ENCODE peak calls at places on chromosomes 16 and 17, in five cellular contexts. C is astrocyte of the cerebellum, B is psoas muscle, A is mammary epithelial cell, V is upper lobe of left lung. Z is an unnamed sample.

GRCh38 chr17:2033128-2033527 is 3.2 kb downstream of the DPH1 start:
- DNase-seq in C (no peak), B (no peak), A (no peak), V (no peak), Z (no peak)

GRCh38 chr17:52790359-52790955 is 631.9 kb upstream of the CA10 start:
- DNase-seq in C (no peak), B (no peak), A (no peak), V (no peak), Z (no peak)

GRCh38 chr17:81935709-81936084 is 1.4 kb downstream of the PYCR1 start:
- DNase-seq in C (no peak), B (no peak), A (no peak), V (peak), Z (no peak)

GRCh38 chr17:65395924-65396323 is 165.5 kb downstream of the AXIN2 start:
- DNase-seq in C (no peak), B (no peak), A (no peak), V (no peak), Z (no peak)

GRCh38 chr17:13086142-13086769 is 68.4 kb upstream of the ELAC2 start:
- DNase-seq in C (no peak), B (no peak), A (no peak), V (no peak), Z (peak)

GRCh38 chr16:84700518-84701277 is 898 bp downstream of the USP10 start:
- DNase-seq in C (no peak), B (no peak), A (peak), V (no peak), Z (peak)

GRCh38 chr17:56596741-56597494 is 3.4 kb downstream of the NOG start:
- DNase-seq in C (no peak), B (peak), A (no peak), V (peak), Z (no peak)

GRCh38 chr16:88983771-88984687 is 7.0 kb upstream of the CBFA2T3 start:
- DNase-seq in C (no peak), B (no peak), A (no peak), V (peak), Z (no peak)

DNA sequence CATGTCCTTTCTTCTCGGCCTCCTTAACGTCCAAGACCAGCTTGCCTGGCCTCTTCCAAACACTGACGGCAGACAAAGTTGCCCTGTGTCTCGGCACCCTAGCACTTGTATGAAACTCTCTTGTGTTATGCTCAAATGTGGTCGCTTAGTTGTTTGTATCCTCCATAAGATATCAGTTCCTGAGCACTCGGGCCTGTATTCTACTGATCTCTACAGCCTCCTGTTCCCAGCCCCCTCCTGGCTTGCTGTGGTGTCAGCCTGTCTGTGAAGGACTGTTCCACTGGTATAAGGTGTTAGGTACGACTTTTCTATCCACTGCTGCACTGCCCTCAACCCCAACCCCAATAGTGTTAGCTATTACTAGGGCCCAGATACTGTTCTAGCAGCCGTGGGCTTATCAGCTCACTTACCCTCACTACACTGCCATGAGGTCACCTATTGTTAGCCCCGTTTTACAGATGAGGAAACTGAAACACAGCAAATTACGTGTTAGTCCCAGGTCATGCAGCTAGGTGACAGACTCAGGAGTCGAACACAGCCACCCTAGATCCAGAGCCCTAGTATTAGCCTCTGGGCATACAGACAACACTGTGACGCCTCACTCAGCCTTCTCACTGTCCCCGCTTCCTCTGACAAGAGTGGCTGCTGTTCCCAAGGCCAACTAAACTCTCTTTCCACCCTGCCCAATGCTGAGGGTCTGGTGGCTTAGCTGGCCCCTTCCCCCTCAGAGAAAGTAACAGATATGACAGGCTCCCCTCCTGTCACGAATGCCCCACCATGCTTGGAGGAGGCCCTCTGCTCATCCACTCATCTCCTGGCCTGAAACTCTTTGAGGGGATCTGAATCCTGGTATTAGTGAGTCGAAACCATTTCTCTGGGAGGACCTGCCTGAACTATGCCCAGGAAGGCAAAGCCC is 25.6 kb upstream of the ZNF652 start:
- DNase-seq in C (no peak), B (no peak), A (no peak), V (no peak), Z (no peak)
- H3K4me3 ChIP-seq in C (no peak), B (no peak), A (no peak), V (no peak), Z (no peak)

DNA sequence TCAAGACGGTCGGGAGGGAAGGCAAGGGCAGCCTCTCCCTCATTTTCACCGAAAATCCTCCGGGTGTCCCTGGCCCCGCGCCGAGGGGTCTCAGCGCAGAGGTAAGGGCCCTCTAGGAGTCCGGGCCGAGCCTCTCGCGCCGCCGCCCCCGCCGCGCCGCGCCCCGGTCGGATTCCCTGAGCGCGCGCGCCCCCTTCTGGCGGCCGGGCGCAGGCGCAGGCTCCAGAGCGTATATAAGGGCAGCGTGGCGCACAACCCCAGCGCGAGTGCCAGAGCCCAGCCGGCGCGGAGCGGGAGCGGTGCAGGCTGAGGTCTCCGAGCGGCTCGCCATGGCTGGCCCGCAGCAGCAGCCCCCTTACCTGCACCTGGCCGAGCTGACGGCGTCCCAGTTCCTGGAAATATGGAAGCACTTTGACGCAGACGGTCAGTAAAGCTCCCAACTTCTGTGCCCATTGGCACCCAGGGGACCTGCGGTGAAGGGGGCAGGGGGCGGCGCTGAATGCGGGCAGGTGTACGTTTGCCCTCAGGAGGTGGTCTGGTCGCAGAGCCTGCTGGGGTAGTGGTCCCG is at the start of gene CALB2:
- DNase-seq in C (peak), B (peak), A (peak), V (peak), Z (peak)
- TF ChIP-seq CTCF in C (peak), B (peak), A (peak), V (peak), Z (peak)

DNA sequence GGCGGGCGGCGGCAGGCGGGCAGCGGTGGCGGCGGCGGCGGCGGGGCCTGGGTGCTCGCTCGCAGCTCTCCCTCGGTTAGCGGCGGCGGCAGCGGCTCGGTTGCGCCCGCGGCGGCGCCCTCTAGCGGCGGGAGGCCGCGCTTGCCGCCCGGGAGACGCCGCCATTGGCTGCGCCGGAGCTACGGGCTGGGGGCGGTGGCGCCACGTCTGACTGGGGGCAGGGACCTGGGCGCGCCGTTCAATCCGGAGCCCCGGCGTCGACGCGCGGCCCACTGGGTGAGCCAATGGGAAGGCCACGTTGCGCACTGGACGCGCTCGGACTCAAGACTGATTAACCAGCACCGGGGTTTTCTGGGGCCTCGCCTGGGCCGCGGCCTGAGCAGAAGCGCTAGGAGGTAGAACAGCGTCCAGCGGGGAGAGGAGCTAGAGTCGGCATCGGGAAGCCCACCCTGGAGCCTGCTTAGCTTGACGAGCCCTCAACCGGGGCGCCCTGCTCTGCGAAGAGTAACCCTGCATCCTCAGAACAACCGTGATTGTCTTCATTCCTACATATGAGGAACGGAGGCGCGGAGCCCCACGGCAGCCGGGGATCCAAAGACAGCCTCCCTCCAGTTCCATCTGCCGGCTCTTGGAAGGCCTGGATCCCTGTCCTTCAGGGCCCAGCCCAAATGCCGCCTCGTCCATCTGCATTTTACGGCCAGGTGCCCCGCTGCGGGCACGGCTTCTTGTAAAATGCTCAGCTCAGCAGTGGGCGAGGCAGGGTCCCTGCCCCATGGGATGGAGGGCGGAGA is at the start of gene ZC3H7A:
- DNase-seq in C (peak), B (peak), A (peak), V (peak), Z (peak)
- H3K4me3 ChIP-seq in C (peak), B (peak), A (peak), V (peak), Z (peak)

DNA sequence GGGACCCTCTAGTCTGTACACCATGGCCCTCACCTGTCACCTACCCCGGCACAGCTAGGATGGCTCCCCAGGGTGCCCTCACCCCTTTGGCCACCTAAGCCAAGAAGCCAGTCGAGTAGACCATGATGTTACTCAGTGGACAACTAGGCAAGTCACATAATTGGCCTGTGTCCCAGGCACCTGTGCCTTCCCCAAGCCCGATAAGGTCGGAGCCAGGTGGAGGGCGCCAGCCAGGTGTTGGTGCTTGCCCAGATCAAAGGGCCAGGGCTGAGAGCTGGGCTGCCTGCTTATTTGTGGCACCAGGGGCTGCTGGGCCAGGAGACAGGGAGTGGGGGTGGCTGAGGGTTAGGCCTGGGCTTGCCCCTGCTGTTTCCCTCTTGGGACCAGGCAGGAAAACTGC is 16.8 kb downstream of the SPNS2 start:
- DNase-seq in C (no peak), B (no peak), A (no peak), V (peak), Z (no peak)
- TF ChIP-seq CTCF in C (no peak), B (no peak), A (no peak), V (no peak), Z (no peak)

GRCh38 chr16:68711421-68712139 is 25.5 kb upstream of the CDH1 start:
- DNase-seq in C (no peak), B (no peak), A (no peak), V (no peak), Z (no peak)
- H3K4me3 ChIP-seq in C (no peak), B (no peak), A (no peak), V (no peak), Z (no peak)

GRCh38 chr16:26824469-26824868 is 242.3 kb upstream of the C16orf82 start:
- DNase-seq in C (no peak), B (no peak), A (no peak), V (no peak), Z (no peak)
- TF ChIP-seq CTCF in C (no peak), B (no peak), A (no peak), V (no peak), Z (no peak)

DNA sequence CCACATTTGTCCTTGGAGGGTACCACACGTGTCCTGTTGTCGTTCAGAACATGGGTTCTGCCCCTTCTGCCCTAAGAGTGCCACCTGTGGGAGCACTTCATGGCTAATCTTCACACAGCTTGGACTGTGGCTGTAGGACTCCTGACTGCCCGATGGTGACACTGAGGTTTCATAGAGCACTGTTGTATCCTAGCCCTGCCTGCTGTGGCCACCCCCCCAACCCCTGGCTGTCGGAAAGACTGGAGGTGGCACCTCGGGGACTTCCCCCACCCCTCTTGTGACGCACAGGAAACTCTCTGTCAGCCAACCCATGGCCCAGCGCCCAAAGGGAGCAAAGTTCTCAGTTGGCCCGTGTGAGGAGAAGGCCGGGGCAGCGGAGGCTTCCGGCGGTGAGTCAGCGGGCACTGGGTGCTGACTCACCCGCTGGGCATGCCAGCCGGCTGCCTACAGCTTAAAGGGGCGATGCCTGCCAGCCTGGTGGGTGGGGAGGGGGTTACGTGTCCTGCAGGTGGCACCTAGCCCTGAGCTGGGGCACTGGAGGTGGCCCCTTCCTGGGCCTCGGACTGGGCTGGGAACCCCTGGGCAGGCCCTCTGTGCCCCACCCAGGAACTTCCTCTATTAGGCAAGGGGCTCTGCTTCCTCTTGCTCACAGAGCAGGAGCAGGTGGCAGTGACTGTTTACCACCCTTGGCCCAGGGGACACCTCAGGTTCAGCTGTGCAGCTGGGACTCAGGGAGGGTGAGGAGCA is 3.4 kb downstream of the MAP2K3 start:
- DNase-seq in C (peak), B (peak), A (peak), V (peak), Z (peak)
- H3K4me3 ChIP-seq in C (no peak), B (peak), A (no peak), V (peak), Z (peak)

Z was measured in fibroblast of the aortic adventitia.